ENCODE peak calls at places on chromosomes 16 and 17, in five cellular contexts. One of them, this sample, is unnamed.

GRCh38 chr17:61330174-61331150 is 69.2 kb upstream of the TBX2 start:
- DNase-seq in suprapubic skin: no peak
- DNase-seq in OCI-LY7: no peak
- DNase-seq in progenitor cell of endocrine pancreas: no peak
- DNase-seq in tibial artery: peak; percentile 55
- DNase-seq in this sample: no peak

GRCh38 chr16:27786881-27787625 is 237.1 kb downstream of the KATNIP start:
- DNase-seq in progenitor cell of endocrine pancreas: no peak
- DNase-seq in suprapubic skin: no peak
- DNase-seq in tibial artery: no peak
- DNase-seq in OCI-LY7: no peak
- DNase-seq in this sample: no peak

GRCh38 chr17:59666235-59666634 is 41.0 kb downstream of the PTRH2 start:
- DNase-seq in tibial artery: no peak
- DNase-seq in progenitor cell of endocrine pancreas: no peak
- DNase-seq in OCI-LY7: no peak
- DNase-seq in suprapubic skin: no peak
- DNase-seq in this sample: no peak

GRCh38 chr16:24255446-24256352 is at the start of gene CACNG3:
- DNase-seq in progenitor cell of endocrine pancreas: peak; percentile 83
- DNase-seq in tibial artery: no peak
- DNase-seq in suprapubic skin: no peak
- DNase-seq in OCI-LY7: peak; percentile 37
- DNase-seq in this sample: no peak

GRCh38 chr16:71748226-71748625 is 23.7 kb upstream of the PHLPP2 start:
- DNase-seq in progenitor cell of endocrine pancreas: no peak
- DNase-seq in tibial artery: no peak
- DNase-seq in suprapubic skin: no peak
- DNase-seq in OCI-LY7: no peak
- DNase-seq in this sample: no peak

GRCh38 chr16:83715217-83715920 is 92.4 kb upstream of the HSBP1 start:
- DNase-seq in tibial artery: peak; percentile 73
- DNase-seq in OCI-LY7: no peak
- DNase-seq in progenitor cell of endocrine pancreas: no peak
- DNase-seq in suprapubic skin: peak; percentile 32
- DNase-seq in this sample: no peak

GRCh38 chr17:1379930-1380313 is 20.1 kb downstream of the YWHAE start:
- DNase-seq in suprapubic skin: no peak
- DNase-seq in progenitor cell of endocrine pancreas: no peak
- DNase-seq in tibial artery: no peak
- DNase-seq in OCI-LY7: no peak
- DNase-seq in this sample: no peak

GRCh38 chr17:1732241-1733046 is 7.9 kb downstream of the WDR81 start:
- DNase-seq in OCI-LY7: no peak
- DNase-seq in progenitor cell of endocrine pancreas: no peak
- DNase-seq in tibial artery: peak; percentile 60
- DNase-seq in suprapubic skin: no peak
- DNase-seq in this sample: no peak

GRCh38 chr17:11391134-11391533 is 150.1 kb downstream of the SHISA6 start:
- DNase-seq in progenitor cell of endocrine pancreas: no peak
- DNase-seq in suprapubic skin: no peak
- DNase-seq in tibial artery: no peak
- DNase-seq in OCI-LY7: no peak
- DNase-seq in this sample: no peak

GRCh38 chr17:46061435-46061834 is 62.4 kb downstream of the STH start:
- DNase-seq in tibial artery: no peak
- DNase-seq in OCI-LY7: no peak
- DNase-seq in suprapubic skin: no peak
- DNase-seq in progenitor cell of endocrine pancreas: no peak
- DNase-seq in this sample: no peak

GRCh38 chr17:63918305-63918704 is 334 bp downstream of the GH1 start:
- DNase-seq in suprapubic skin: no peak
- DNase-seq in OCI-LY7: no peak
- DNase-seq in progenitor cell of endocrine pancreas: no peak
- DNase-seq in tibial artery: no peak
- DNase-seq in this sample: no peak
- TF ChIP-seq CTCF in suprapubic skin: no peak
- TF ChIP-seq CTCF in OCI-LY7: no peak
- TF ChIP-seq CTCF in progenitor cell of endocrine pancreas: no peak
- TF ChIP-seq CTCF in tibial artery: no peak
- TF ChIP-seq CTCF in this sample: no peak

GRCh38 chr17:27269201-27269600 is 24.7 kb upstream of the WSB1 start:
- DNase-seq in OCI-LY7: no peak
- DNase-seq in tibial artery: no peak
- DNase-seq in suprapubic skin: no peak
- DNase-seq in progenitor cell of endocrine pancreas: no peak
- DNase-seq in this sample: no peak
- TF ChIP-seq CTCF in OCI-LY7: no peak
- TF ChIP-seq CTCF in tibial artery: no peak
- TF ChIP-seq CTCF in suprapubic skin: no peak
- TF ChIP-seq CTCF in progenitor cell of endocrine pancreas: no peak
- TF ChIP-seq CTCF in this sample: no peak

DNA sequence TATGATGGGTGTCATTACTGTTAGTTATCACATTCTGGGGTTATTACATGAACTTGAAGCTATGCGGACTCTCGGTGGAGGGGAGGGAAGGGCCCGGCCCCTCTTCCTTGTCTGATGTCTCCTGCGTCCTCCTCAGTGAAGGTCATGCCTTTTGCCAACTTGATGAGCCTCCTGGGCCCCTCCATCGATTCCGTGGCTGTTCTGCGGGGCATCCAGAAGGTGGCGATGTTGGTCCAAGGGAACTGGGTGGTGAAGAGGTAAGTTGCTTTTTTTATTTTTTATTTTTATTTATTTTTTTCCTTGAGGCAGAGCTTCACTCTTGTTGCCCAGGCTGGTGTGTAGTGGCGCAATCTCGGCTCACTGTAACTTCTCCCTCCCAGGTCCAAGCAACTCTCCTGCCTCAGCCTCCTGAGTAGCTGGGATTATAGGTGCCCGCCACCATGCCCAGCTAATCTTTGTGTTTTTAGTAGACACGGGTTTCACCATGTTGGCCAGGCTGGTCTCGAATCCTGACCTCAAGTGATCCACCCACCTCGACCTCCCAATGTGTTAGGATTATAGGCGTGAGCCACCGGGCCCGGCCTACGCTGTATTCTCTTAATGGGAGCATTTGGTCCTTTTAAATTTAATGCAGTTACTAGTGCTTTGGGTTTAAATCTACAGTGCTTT is 21.6 kb downstream of the POLR3E start:
- DNase-seq in suprapubic skin: peak; percentile 78
- DNase-seq in progenitor cell of endocrine pancreas: no peak
- DNase-seq in tibial artery: no peak
- DNase-seq in OCI-LY7: peak; percentile 35
- DNase-seq in this sample: peak; percentile 81
- TF ChIP-seq CTCF in suprapubic skin: peak; percentile 48
- TF ChIP-seq CTCF in progenitor cell of endocrine pancreas: peak; percentile 41
- TF ChIP-seq CTCF in tibial artery: peak; percentile 38
- TF ChIP-seq CTCF in OCI-LY7: peak; percentile 78
- TF ChIP-seq CTCF in this sample: peak; percentile 62

GRCh38 chr16:2752035-2752849 is at the start of gene SRRM2:
- DNase-seq in progenitor cell of endocrine pancreas: peak; percentile 84
- DNase-seq in tibial artery: peak; percentile 97
- DNase-seq in OCI-LY7: peak; percentile 98
- DNase-seq in suprapubic skin: peak; percentile 98
- DNase-seq in this sample: peak; percentile 98
- TF ChIP-seq CTCF in progenitor cell of endocrine pancreas: no peak
- TF ChIP-seq CTCF in tibial artery: no peak
- TF ChIP-seq CTCF in OCI-LY7: no peak
- TF ChIP-seq CTCF in suprapubic skin: no peak
- TF ChIP-seq CTCF in this sample: no peak